ENCODE peak calls at places on chromosome 5, in ten cellular contexts. W, T, I, P, Z, V, R, U, S and B are unnamed samples.

GRCh38 chr5:76500633-76501393 is 97.7 kb downstream of the IQGAP2 start:
- DNase-seq in Z (no peak), W (no peak), T (no peak), V (no peak), U (no peak), R (no peak), S (peak; percentile 35), P (no peak), I (no peak), B (no peak)

GRCh38 chr5:94028001-94028400 is 286.6 kb upstream of the POU5F2 start:
- DNase-seq in P (no peak), T (no peak), R (no peak), Z (no peak), U (peak; percentile 78), S (peak; percentile 14), I (no peak), V (no peak), W (no peak), B (no peak)

GRCh38 chr5:148193202-148193601 is 9.6 kb upstream of the SPINK6 start:
- DNase-seq in U (no peak), S (no peak), V (no peak), W (no peak), P (no peak), T (no peak), I (no peak), Z (no peak), R (no peak), B (no peak)

GRCh38 chr5:4570047-4571015 is 569.8 kb upstream of the ADAMTS16 start:
- DNase-seq in V (no peak), W (no peak), I (no peak), R (no peak), S (peak; percentile 52), T (no peak), Z (no peak), P (no peak), U (peak; percentile 54), B (no peak)

GRCh38 chr5:62256161-62257017 is 49.6 kb upstream of the KIF2A start:
- DNase-seq in T (no peak), Z (peak; percentile 17), P (peak; percentile 7), V (no peak), I (no peak), R (peak; percentile 73), W (no peak), U (peak; percentile 23), S (no peak), B (no peak)

GRCh38 chr5:114928644-114929462 is 240.9 kb downstream of the TRIM36 start:
- DNase-seq in W (no peak), R (no peak), V (no peak), Z (no peak), T (no peak), I (no peak), U (no peak), P (no peak), S (no peak), B (no peak)

GRCh38 chr5:56429110-56429561 is 196.0 kb upstream of the ANKRD55 start:
- DNase-seq in S (no peak), W (no peak), P (no peak), Z (no peak), R (peak; percentile 74), U (no peak), V (no peak), I (no peak), T (no peak), B (no peak)

GRCh38 chr5:153896701-153897100 is 142.0 kb downstream of the FAM114A2 start:
- DNase-seq in P (no peak), Z (no peak), V (no peak), W (peak; percentile 60), U (no peak), I (no peak), T (no peak), R (no peak), S (peak; percentile 57), B (peak; percentile 2)

GRCh38 chr5:118996098-118996497 is 7.8 kb upstream of the DTWD2 start:
- DNase-seq in S (no peak), P (no peak), I (no peak), W (no peak), U (peak; percentile 17), Z (no peak), V (no peak), T (no peak), R (no peak), B (no peak)

GRCh38 chr5:36366883-36367282 is 65.2 kb upstream of the RANBP3L start:
- DNase-seq in U (no peak), V (no peak), W (no peak), I (no peak), S (peak; percentile 44), R (no peak), Z (no peak), T (no peak), P (no peak), B (no peak)

GRCh38 chr5:137734962-137735530 is 843 bp downstream of the KLHL3 start:
- DNase-seq in S (peak; percentile 44), U (peak; percentile 69), W (no peak), V (peak; percentile 18), T (no peak), I (no peak), Z (peak; percentile 24), P (peak; percentile 18), R (peak; percentile 33), B (no peak)

GRCh38 chr5:891117-891836 is 1.3 kb downstream of the BRD9 start:
- DNase-seq in S (no peak), V (no peak), Z (no peak), U (peak; percentile 66), R (peak; percentile 92), I (peak; percentile 62), P (no peak), T (no peak), W (no peak), B (no peak)

GRCh38 chr5:16992006-16992405 is 55.9 kb upstream of the MYO10 start:
- DNase-seq in P (no peak), V (no peak), Z (no peak), I (no peak), W (no peak), U (no peak), S (peak; percentile 91), T (no peak), R (no peak), B (peak; percentile 96)

GRCh38 chr5:138809391-138809790 is 56.2 kb downstream of the CTNNA1 start:
- DNase-seq in T (no peak), P (no peak), S (peak; percentile 70), I (no peak), Z (no peak), W (no peak), R (no peak), U (no peak), V (no peak), B (no peak)

GRCh38 chr5:176356179-176356566 is 5.4 kb downstream of the KIAA1191 start:
- DNase-seq in P (no peak), I (no peak), Z (no peak), U (no peak), W (no peak), V (no peak), S (no peak), R (no peak), T (no peak), B (no peak)

GRCh38 chr5:124655943-124656459 is 90.4 kb downstream of the ZNF608 start:
- DNase-seq in U (no peak), Z (no peak), P (no peak), V (no peak), R (peak; percentile 57), I (peak; percentile 62), S (peak; percentile 91), W (peak; percentile 62), T (no peak), B (peak; percentile 95)

GRCh38 chr5:147673276-147673675 is 109.3 kb downstream of the JAKMIP2 start:
- DNase-seq in W (no peak), V (no peak), U (no peak), R (no peak), S (no peak), T (no peak), I (no peak), Z (no peak), P (no peak), B (no peak)

GRCh38 chr5:11385901-11386293 is 518.3 kb downstream of the CTNND2 start:
- DNase-seq in P (no peak), R (no peak), U (peak; percentile 44), Z (no peak), I (no peak), V (peak; percentile 44), S (no peak), W (no peak), T (no peak), B (no peak)